ENCODE peak calls at places on chromosomes 11 and 22, in eight cellular contexts. One of them, this sample, is unnamed.

GRCh38 chr11:14095882-14096281 is 133.4 kb downstream of the SPON1 start:
- DNase-seq in mucosa of descending colon: no peak
- DNase-seq in substantia nigra: no peak
- DNase-seq in posterior cingulate gyrus: no peak
- DNase-seq in HuH-7: no peak
- DNase-seq in SK-N-SH: no peak
- DNase-seq in bronchial epithelial cell: no peak
- DNase-seq in cardiac muscle cell: no peak
- DNase-seq in this sample: no peak

GRCh38 chr11:117180661-117181585 is 2.4 kb downstream of the SIDT2 start:
- DNase-seq in HuH-7: peak
- DNase-seq in posterior cingulate gyrus: peak
- DNase-seq in cardiac muscle cell: peak
- DNase-seq in substantia nigra: peak
- DNase-seq in SK-N-SH: peak
- DNase-seq in mucosa of descending colon: peak
- DNase-seq in bronchial epithelial cell: peak
- DNase-seq in this sample: peak

GRCh38 chr11:18669211-18669593 is 29.4 kb upstream of the TMEM86A start:
- DNase-seq in substantia nigra: no peak
- DNase-seq in SK-N-SH: no peak
- DNase-seq in mucosa of descending colon: no peak
- DNase-seq in HuH-7: no peak
- DNase-seq in cardiac muscle cell: no peak
- DNase-seq in bronchial epithelial cell: peak
- DNase-seq in posterior cingulate gyrus: no peak
- DNase-seq in this sample: peak

GRCh38 chr11:47342036-47342803 is 10.3 kb downstream of the MYBPC3 start:
- DNase-seq in mucosa of descending colon: no peak
- DNase-seq in substantia nigra: no peak
- DNase-seq in SK-N-SH: no peak
- DNase-seq in posterior cingulate gyrus: no peak
- DNase-seq in HuH-7: no peak
- DNase-seq in bronchial epithelial cell: no peak
- DNase-seq in cardiac muscle cell: no peak
- DNase-seq in this sample: no peak

GRCh38 chr11:83641511-83641910 is 355.3 kb upstream of the CCDC90B start:
- DNase-seq in bronchial epithelial cell: no peak
- DNase-seq in mucosa of descending colon: peak
- DNase-seq in SK-N-SH: no peak
- DNase-seq in cardiac muscle cell: no peak
- DNase-seq in posterior cingulate gyrus: no peak
- DNase-seq in HuH-7: no peak
- DNase-seq in substantia nigra: no peak
- DNase-seq in this sample: no peak

GRCh38 chr22:26286091-26286780 is 117.0 kb downstream of the SEZ6L start:
- DNase-seq in bronchial epithelial cell: no peak
- DNase-seq in posterior cingulate gyrus: no peak
- DNase-seq in HuH-7: no peak
- DNase-seq in cardiac muscle cell: no peak
- DNase-seq in SK-N-SH: no peak
- DNase-seq in substantia nigra: no peak
- DNase-seq in mucosa of descending colon: no peak
- DNase-seq in this sample: no peak

GRCh38 chr11:3205261-3206127 is 13.1 kb downstream of the MRGPRG start:
- DNase-seq in posterior cingulate gyrus: peak
- DNase-seq in cardiac muscle cell: no peak
- DNase-seq in bronchial epithelial cell: no peak
- DNase-seq in mucosa of descending colon: no peak
- DNase-seq in SK-N-SH: peak
- DNase-seq in HuH-7: no peak
- DNase-seq in substantia nigra: no peak
- DNase-seq in this sample: no peak

GRCh38 chr22:30868663-30869385 is 99.8 kb downstream of the MORC2 start:
- DNase-seq in bronchial epithelial cell: no peak
- DNase-seq in substantia nigra: peak
- DNase-seq in posterior cingulate gyrus: peak
- DNase-seq in SK-N-SH: peak
- DNase-seq in HuH-7: no peak
- DNase-seq in cardiac muscle cell: no peak
- DNase-seq in mucosa of descending colon: no peak
- DNase-seq in this sample: no peak

GRCh38 chr22:45192701-45193187 is 29.0 kb downstream of the NUP50 start:
- DNase-seq in bronchial epithelial cell: no peak
- DNase-seq in cardiac muscle cell: peak
- DNase-seq in substantia nigra: no peak
- DNase-seq in HuH-7: no peak
- DNase-seq in mucosa of descending colon: no peak
- DNase-seq in SK-N-SH: no peak
- DNase-seq in posterior cingulate gyrus: no peak
- DNase-seq in this sample: no peak

GRCh38 chr11:118417801-118418200 is 16.4 kb downstream of the ATP5MG start:
- DNase-seq in SK-N-SH: no peak
- DNase-seq in substantia nigra: no peak
- DNase-seq in bronchial epithelial cell: no peak
- DNase-seq in mucosa of descending colon: no peak
- DNase-seq in posterior cingulate gyrus: no peak
- DNase-seq in cardiac muscle cell: no peak
- DNase-seq in HuH-7: no peak
- DNase-seq in this sample: no peak

GRCh38 chr11:60905047-60905446 is 1.3 kb downstream of the PRPF19 start:
- DNase-seq in cardiac muscle cell: no peak
- DNase-seq in SK-N-SH: peak
- DNase-seq in substantia nigra: no peak
- DNase-seq in posterior cingulate gyrus: no peak
- DNase-seq in HuH-7: no peak
- DNase-seq in mucosa of descending colon: no peak
- DNase-seq in bronchial epithelial cell: no peak
- DNase-seq in this sample: no peak

GRCh38 chr11:125062931-125063428 is at the start of gene SLC37A2:
- DNase-seq in HuH-7: peak
- DNase-seq in posterior cingulate gyrus: peak
- DNase-seq in SK-N-SH: peak
- DNase-seq in cardiac muscle cell: peak
- DNase-seq in substantia nigra: peak
- DNase-seq in mucosa of descending colon: peak
- DNase-seq in bronchial epithelial cell: peak
- DNase-seq in this sample: peak

GRCh38 chr11:3000032-3000961 is 8.2 kb upstream of the NAP1L4 start:
- DNase-seq in substantia nigra: peak
- DNase-seq in posterior cingulate gyrus: peak
- DNase-seq in bronchial epithelial cell: peak
- DNase-seq in cardiac muscle cell: peak
- DNase-seq in mucosa of descending colon: peak
- DNase-seq in HuH-7: no peak
- DNase-seq in SK-N-SH: peak
- DNase-seq in this sample: no peak

GRCh38 chr22:35524966-35525686 is 15.5 kb upstream of the RASD2 start:
- DNase-seq in HuH-7: no peak
- DNase-seq in cardiac muscle cell: no peak
- DNase-seq in bronchial epithelial cell: no peak
- DNase-seq in mucosa of descending colon: peak
- DNase-seq in SK-N-SH: peak
- DNase-seq in substantia nigra: no peak
- DNase-seq in posterior cingulate gyrus: peak
- DNase-seq in this sample: no peak

GRCh38 chr11:11391796-11392195 is 38.7 kb upstream of the CSNK2A3 start:
- DNase-seq in posterior cingulate gyrus: peak
- DNase-seq in cardiac muscle cell: no peak
- DNase-seq in bronchial epithelial cell: peak
- DNase-seq in SK-N-SH: no peak
- DNase-seq in HuH-7: no peak
- DNase-seq in mucosa of descending colon: peak
- DNase-seq in substantia nigra: no peak
- DNase-seq in this sample: no peak

GRCh38 chr11:9708544-9708943 is 44.7 kb downstream of the SWAP70 start:
- DNase-seq in substantia nigra: no peak
- DNase-seq in cardiac muscle cell: no peak
- DNase-seq in posterior cingulate gyrus: no peak
- DNase-seq in HuH-7: no peak
- DNase-seq in bronchial epithelial cell: no peak
- DNase-seq in SK-N-SH: no peak
- DNase-seq in mucosa of descending colon: no peak
- DNase-seq in this sample: no peak

GRCh38 chr11:65505434-65506315 is 6.8 kb downstream of the MALAT1 start:
- DNase-seq in HuH-7: no peak
- DNase-seq in mucosa of descending colon: peak
- DNase-seq in substantia nigra: no peak
- DNase-seq in bronchial epithelial cell: peak
- DNase-seq in SK-N-SH: no peak
- DNase-seq in cardiac muscle cell: no peak
- DNase-seq in posterior cingulate gyrus: peak
- DNase-seq in this sample: no peak

GRCh38 chr11:85132839-85133238 is 494.3 kb downstream of the DLG2 start:
- DNase-seq in bronchial epithelial cell: no peak
- DNase-seq in substantia nigra: no peak
- DNase-seq in SK-N-SH: no peak
- DNase-seq in HuH-7: no peak
- DNase-seq in mucosa of descending colon: no peak
- DNase-seq in posterior cingulate gyrus: peak
- DNase-seq in cardiac muscle cell: peak
- DNase-seq in this sample: no peak

GRCh38 chr22:48429621-48430020 is 1398.1 kb downstream of the BRD1 start:
- DNase-seq in posterior cingulate gyrus: peak
- DNase-seq in cardiac muscle cell: no peak
- DNase-seq in SK-N-SH: no peak
- DNase-seq in mucosa of descending colon: no peak
- DNase-seq in HuH-7: no peak
- DNase-seq in bronchial epithelial cell: no peak
- DNase-seq in substantia nigra: no peak
- DNase-seq in this sample: no peak

GRCh38 chr11:117535201-117535869 is 207.7 kb downstream of the CEP164 start:
- DNase-seq in mucosa of descending colon: peak
- DNase-seq in substantia nigra: peak
- DNase-seq in bronchial epithelial cell: no peak
- DNase-seq in HuH-7: no peak
- DNase-seq in SK-N-SH: peak
- DNase-seq in posterior cingulate gyrus: peak
- DNase-seq in cardiac muscle cell: no peak
- DNase-seq in this sample: no peak

GRCh38 chr11:96875772-96876171 is 486.0 kb downstream of the JRKL start:
- DNase-seq in cardiac muscle cell: no peak
- DNase-seq in mucosa of descending colon: no peak
- DNase-seq in HuH-7: no peak
- DNase-seq in posterior cingulate gyrus: no peak
- DNase-seq in substantia nigra: no peak
- DNase-seq in SK-N-SH: peak
- DNase-seq in bronchial epithelial cell: no peak
- DNase-seq in this sample: no peak

GRCh38 chr11:44982496-44983062 is 31.9 kb upstream of the TP53I11 start:
- DNase-seq in cardiac muscle cell: no peak
- DNase-seq in bronchial epithelial cell: no peak
- DNase-seq in HuH-7: no peak
- DNase-seq in substantia nigra: no peak
- DNase-seq in posterior cingulate gyrus: peak
- DNase-seq in mucosa of descending colon: no peak
- DNase-seq in SK-N-SH: no peak
- DNase-seq in this sample: no peak

GRCh38 chr11:86499723-86500129 is 125.0 kb downstream of the CCDC81 start:
- DNase-seq in bronchial epithelial cell: no peak
- DNase-seq in HuH-7: peak
- DNase-seq in substantia nigra: no peak
- DNase-seq in SK-N-SH: no peak
- DNase-seq in cardiac muscle cell: no peak
- DNase-seq in posterior cingulate gyrus: no peak
- DNase-seq in mucosa of descending colon: peak
- DNase-seq in this sample: no peak

GRCh38 chr22:39254789-39255298 is 10.1 kb upstream of the PDGFB start:
- DNase-seq in substantia nigra: no peak
- DNase-seq in bronchial epithelial cell: peak
- DNase-seq in mucosa of descending colon: no peak
- DNase-seq in HuH-7: no peak
- DNase-seq in posterior cingulate gyrus: no peak
- DNase-seq in cardiac muscle cell: no peak
- DNase-seq in SK-N-SH: no peak
- DNase-seq in this sample: peak

GRCh38 chr11:102869354-102869753 is 5.4 kb downstream of the MMP12 start:
- DNase-seq in bronchial epithelial cell: peak
- DNase-seq in HuH-7: peak
- DNase-seq in substantia nigra: no peak
- DNase-seq in posterior cingulate gyrus: no peak
- DNase-seq in SK-N-SH: no peak
- DNase-seq in cardiac muscle cell: no peak
- DNase-seq in mucosa of descending colon: no peak
- DNase-seq in this sample: no peak

GRCh38 chr22:29524440-29525191 is 28.9 kb downstream of the THOC5 start:
- DNase-seq in substantia nigra: peak
- DNase-seq in bronchial epithelial cell: peak
- DNase-seq in posterior cingulate gyrus: no peak
- DNase-seq in SK-N-SH: peak
- DNase-seq in cardiac muscle cell: peak
- DNase-seq in HuH-7: peak
- DNase-seq in mucosa of descending colon: peak
- DNase-seq in this sample: no peak

GRCh38 chr11:1302041-1302460 is 7.4 kb downstream of the TOLLIP start:
- DNase-seq in substantia nigra: no peak
- DNase-seq in cardiac muscle cell: no peak
- DNase-seq in mucosa of descending colon: no peak
- DNase-seq in posterior cingulate gyrus: peak
- DNase-seq in SK-N-SH: no peak
- DNase-seq in bronchial epithelial cell: no peak
- DNase-seq in HuH-7: no peak
- DNase-seq in this sample: no peak

GRCh38 chr11:57482782-57483569 is 22.6 kb downstream of the RTN4RL2 start:
- DNase-seq in bronchial epithelial cell: no peak
- DNase-seq in posterior cingulate gyrus: peak
- DNase-seq in mucosa of descending colon: peak
- DNase-seq in cardiac muscle cell: peak
- DNase-seq in SK-N-SH: peak
- DNase-seq in substantia nigra: peak
- DNase-seq in HuH-7: peak
- DNase-seq in this sample: peak

GRCh38 chr11:130159657-130160459 is at the start of gene ST14:
- DNase-seq in SK-N-SH: peak
- DNase-seq in substantia nigra: no peak
- DNase-seq in mucosa of descending colon: peak
- DNase-seq in HuH-7: no peak
- DNase-seq in posterior cingulate gyrus: peak
- DNase-seq in bronchial epithelial cell: peak
- DNase-seq in cardiac muscle cell: peak
- DNase-seq in this sample: no peak

GRCh38 chr11:108592591-108593213 is 866 bp downstream of the EXPH5 start:
- DNase-seq in HuH-7: no peak
- DNase-seq in mucosa of descending colon: peak
- DNase-seq in substantia nigra: peak
- DNase-seq in cardiac muscle cell: peak
- DNase-seq in posterior cingulate gyrus: peak
- DNase-seq in bronchial epithelial cell: no peak
- DNase-seq in SK-N-SH: peak
- DNase-seq in this sample: peak

GRCh38 chr22:26674211-26675190 is 17.1 kb downstream of the MIAT start:
- DNase-seq in cardiac muscle cell: no peak
- DNase-seq in bronchial epithelial cell: peak
- DNase-seq in HuH-7: no peak
- DNase-seq in substantia nigra: no peak
- DNase-seq in posterior cingulate gyrus: peak
- DNase-seq in SK-N-SH: no peak
- DNase-seq in mucosa of descending colon: no peak
- DNase-seq in this sample: no peak

GRCh38 chr11:119903821-119904220 is 174.8 kb upstream of the NECTIN1 start:
- DNase-seq in cardiac muscle cell: no peak
- DNase-seq in mucosa of descending colon: no peak
- DNase-seq in substantia nigra: no peak
- DNase-seq in SK-N-SH: no peak
- DNase-seq in posterior cingulate gyrus: peak
- DNase-seq in bronchial epithelial cell: no peak
- DNase-seq in HuH-7: no peak
- DNase-seq in this sample: no peak

GRCh38 chr11:60658409-60658808 is 41.0 kb upstream of the MS4A8 start:
- DNase-seq in HuH-7: no peak
- DNase-seq in bronchial epithelial cell: peak
- DNase-seq in cardiac muscle cell: no peak
- DNase-seq in posterior cingulate gyrus: no peak
- DNase-seq in mucosa of descending colon: no peak
- DNase-seq in substantia nigra: no peak
- DNase-seq in SK-N-SH: no peak
- DNase-seq in this sample: no peak

GRCh38 chr11:117621226-117621625 is 175.8 kb downstream of the DSCAML1 start:
- DNase-seq in cardiac muscle cell: no peak
- DNase-seq in SK-N-SH: no peak
- DNase-seq in mucosa of descending colon: no peak
- DNase-seq in posterior cingulate gyrus: no peak
- DNase-seq in bronchial epithelial cell: peak
- DNase-seq in HuH-7: no peak
- DNase-seq in substantia nigra: no peak
- DNase-seq in this sample: no peak

This sample was measured in activated T-helper 2 cell treated with anti-CD3 and anti-CD28 coated beads, Interferon-gamma antibody, Interleukin-2, Interleukin-4, amounts not matched to agents 10 μg/mL and 5 μg/mL and 100 μg/mL, durations not matched to agents 14 hours and 24 hours and 36 hours.